ENCODE peak calls at places on chromosome 20, in four cellular contexts. T is Peyer's patch, S is astrocyte of the spinal cord, D is lung. X is an unnamed sample.

GRCh38 chr20:50762045-50762422 is 30.7 kb downstream of the PARD6B start:
- DNase-seq in S (no peak), T (no peak), D (peak; percentile 44), X (no peak)

GRCh38 chr20:2865630-2866029 is 7.7 kb upstream of the PTPRA start:
- DNase-seq in D (no peak), S (no peak), T (no peak), X (no peak)

GRCh38 chr20:48789781-48790544 is 37.8 kb downstream of the PREX1 start:
- DNase-seq in S (no peak), T (peak; percentile 3), D (no peak), X (no peak)

GRCh38 chr20:15297059-15297875 is 959.9 kb upstream of the FLRT3 start:
- DNase-seq in T (no peak), D (peak; percentile 52), S (no peak), X (no peak)

GRCh38 chr20:571754-572331 is 28.3 kb upstream of the CSNK2A1 start:
- DNase-seq in S (no peak), D (peak; percentile 36), T (peak; percentile 79), X (no peak)

GRCh38 chr20:59300341-59301081 is at the start of gene EDN3:
- DNase-seq in S (no peak), T (peak; percentile 77), D (no peak), X (no peak)

GRCh38 chr20:55567826-55568225 is 437.5 kb downstream of the CBLN4 start:
- DNase-seq in D (no peak), T (no peak), S (no peak), X (no peak)

GRCh38 chr20:23605867-23606651 is at the start of gene CST9:
- DNase-seq in D (no peak), T (no peak), S (no peak), X (no peak)

GRCh38 chr20:40547492-40548129 is 141.4 kb downstream of the MAFB start:
- DNase-seq in S (peak; percentile 32), T (no peak), D (no peak), X (no peak)

GRCh38 chr20:40545478-40545877 is 143.6 kb downstream of the MAFB start:
- DNase-seq in D (no peak), T (no peak), S (no peak), X (no peak)

GRCh38 chr20:40551125-40551530 is 137.9 kb downstream of the MAFB start:
- DNase-seq in T (peak; percentile 77), S (no peak), D (peak; percentile 45), X (no peak)
- TF ChIP-seq CTCF in T (no peak), S (no peak), D (no peak), X (no peak)

GRCh38 chr20:54197621-54198604 is 10.0 kb upstream of the PFDN4 start:
- DNase-seq in T (no peak), D (no peak), S (peak; percentile 56), X (no peak)
- TF ChIP-seq CTCF in T (no peak), D (no peak), S (peak; percentile 42), X (no peak)

DNA sequence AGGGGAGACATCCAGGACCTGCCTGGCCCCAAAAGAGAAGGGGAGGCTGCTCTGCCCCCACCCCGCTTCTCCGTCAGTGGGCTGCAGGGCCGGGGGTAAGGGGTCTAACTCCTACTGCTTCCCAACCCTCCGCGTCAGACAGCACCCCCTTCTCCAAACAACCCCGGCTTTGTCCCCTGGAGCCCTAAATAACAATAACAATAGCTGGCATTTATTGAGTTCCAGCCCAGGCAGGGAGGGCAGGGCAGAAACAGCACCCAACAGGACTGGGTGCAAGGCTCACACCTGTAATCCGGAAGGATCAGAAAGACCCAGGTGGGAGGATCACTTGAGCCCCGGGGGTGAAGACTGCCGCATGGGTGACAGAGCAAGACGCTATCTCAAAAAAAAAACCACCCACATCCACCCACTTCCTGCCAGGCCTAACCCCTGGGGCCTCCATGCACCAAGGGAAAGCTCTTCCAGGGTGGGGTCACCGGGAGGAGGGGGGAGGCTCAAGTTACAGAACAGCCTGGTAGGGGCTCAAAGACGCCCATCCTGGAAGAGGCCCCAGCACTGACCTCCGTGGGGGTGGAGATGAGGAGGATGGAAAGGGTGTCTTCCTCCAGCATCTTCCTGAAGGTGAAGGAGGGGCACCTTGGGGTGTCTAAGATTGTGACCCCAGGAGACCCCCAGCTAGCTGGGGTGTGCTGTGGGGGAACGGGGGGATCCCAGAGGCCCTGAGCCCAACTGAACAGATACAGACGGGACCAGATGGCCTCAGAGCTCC is 1.3 kb upstream of the FNDC11 start:
- DNase-seq in S (no peak), T (no peak), D (no peak), X (no peak)
- TF ChIP-seq CTCF in S (no peak), T (no peak), D (no peak), X (no peak)

DNA sequence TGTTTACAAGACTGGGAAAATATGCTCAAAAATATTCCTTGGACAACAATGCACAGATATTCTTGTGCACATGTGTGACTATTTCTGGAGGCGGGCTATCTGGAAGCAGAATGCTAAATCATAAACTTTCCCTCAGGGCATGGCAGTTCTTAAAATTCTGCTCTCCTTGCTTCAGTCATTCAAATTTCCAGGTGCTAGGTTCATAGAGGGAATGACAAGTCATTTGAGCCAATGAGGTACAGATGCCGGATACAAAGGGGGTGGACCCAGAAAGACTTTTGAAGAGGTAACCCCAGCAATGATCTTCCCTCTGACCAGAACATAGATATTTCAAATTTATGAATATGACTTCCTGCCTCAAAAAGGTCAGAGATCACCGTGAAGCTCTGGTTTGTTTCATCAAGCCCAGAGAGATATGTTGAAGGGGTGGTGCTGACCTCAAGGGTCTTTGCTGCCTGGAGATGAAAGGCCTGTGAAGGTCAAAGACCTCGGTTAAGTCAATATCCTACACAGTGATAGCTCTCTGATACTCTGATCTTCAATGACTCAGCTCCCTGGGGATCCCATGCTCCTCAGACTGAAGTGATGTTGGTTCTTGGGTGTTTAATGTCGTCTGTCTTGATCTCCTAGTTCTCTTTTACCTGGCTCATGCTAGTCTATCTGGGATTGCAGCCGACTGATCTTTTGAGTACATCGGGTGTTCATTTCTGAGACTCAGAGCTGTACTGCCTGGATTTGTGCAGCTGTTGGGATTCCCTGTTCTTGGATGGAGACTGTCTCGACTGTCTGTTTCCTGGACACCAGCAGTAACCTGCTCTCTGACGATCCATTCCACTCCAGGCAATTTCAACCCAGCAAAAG is 47.5 kb upstream of the TSHZ2 start:
- DNase-seq in D (no peak), S (no peak), T (no peak), X (no peak)
- TF ChIP-seq CTCF in D (no peak), S (no peak), T (no peak), X (no peak)

DNA sequence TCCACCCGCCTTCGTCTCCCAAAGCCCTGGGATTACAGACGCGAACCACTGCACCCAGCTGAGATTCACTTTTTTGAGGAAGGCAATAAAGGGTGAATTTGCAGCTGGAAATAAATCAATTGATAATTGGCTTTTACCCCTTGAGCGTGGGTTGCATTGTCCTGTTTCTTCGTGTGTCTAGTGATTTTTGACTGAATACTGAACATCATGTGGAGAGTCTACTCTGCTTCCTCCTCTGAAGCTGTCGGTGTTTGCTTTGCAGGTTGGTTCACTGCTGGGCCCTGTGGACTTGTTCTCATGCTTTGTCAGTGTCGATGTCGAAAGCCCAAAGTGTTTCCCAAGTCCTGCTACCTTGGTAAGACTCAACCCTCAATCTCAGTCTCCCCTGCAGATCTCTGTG is 5.8 kb upstream of the EEF1A2 start:
- DNase-seq in D (no peak), T (no peak), S (no peak), X (no peak)
- TF ChIP-seq CTCF in D (no peak), T (no peak), S (no peak), X (no peak)

DNA sequence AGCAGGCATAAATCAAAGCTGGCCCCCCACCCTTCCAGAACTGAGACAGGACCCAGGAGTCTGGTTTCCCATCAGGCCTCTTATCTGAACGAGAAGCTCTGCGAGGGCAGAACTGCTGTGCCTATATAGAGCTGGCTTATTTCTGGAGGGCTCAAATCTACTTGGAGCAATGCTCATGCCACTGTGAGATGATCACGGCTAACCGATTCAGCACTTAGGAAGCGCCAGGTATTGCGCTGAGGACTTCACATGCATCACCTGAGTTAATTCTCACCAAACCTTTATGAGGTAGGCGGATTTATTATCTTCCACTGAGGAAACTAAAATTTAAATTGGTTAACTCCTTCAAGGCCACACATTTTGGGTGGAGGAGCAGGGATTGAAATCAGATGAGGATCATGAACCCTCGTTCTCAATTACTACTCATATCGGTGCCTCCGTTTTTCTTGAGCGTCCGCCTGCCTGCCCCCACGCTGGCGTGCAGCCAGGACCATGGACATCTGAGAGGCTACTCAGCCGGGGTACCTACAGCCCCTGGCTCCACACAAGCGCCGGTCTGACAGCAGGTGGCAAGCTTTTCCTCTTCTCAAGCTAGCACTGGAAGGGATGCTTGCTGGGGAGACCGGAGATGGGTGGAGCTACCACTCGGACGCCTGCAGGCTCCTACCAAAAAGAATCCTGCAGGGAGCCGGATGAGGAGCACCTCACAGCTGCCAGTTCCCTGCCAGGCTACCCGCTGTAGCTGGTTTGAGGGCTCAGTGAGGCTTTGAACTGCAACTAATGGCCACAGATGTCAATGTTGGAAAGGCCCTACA is 1.0 kb upstream of the PCIF1 start:
- DNase-seq in D (peak; percentile 71), S (peak; percentile 82), T (peak; percentile 68), X (peak; percentile 88)
- TF ChIP-seq CTCF in D (no peak), S (peak; percentile 52), T (no peak), X (peak; percentile 44)

DNA sequence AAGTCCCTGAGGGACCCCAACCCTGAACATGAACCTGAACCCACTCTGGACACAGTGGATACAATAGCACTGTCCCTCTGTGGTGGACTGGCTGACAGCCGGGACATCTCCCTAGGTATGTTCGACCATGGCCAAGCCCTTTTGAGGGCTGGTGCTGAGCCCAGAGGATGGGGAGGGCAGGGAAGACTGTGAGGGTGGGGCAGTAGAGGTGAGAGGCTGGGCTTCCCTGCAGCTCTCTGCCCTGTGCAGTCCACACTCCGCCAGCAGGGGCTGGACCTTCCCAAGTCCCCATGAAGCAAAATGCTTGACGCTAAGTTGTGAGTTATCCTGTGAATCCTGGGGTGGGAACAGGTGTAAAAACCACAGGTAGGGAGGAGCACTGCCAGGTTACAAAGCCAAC is 11.5 kb downstream of the LPIN3 start:
- DNase-seq in S (no peak), D (no peak), T (no peak), X (no peak)
- TF ChIP-seq CTCF in S (no peak), D (no peak), T (no peak), X (no peak)

X was measured in osteocyte.